ENCODE peak calls at places on chromosomes 7 and 10, in four cellular contexts. Y is hypothalamus; A is transverse colon; N is activated effector memory CD4-positive, alpha-beta T cell treated with anti-CD3 and anti-CD28 coated beads, Interleukin-2, amount 50 U/mL, for 16 hours. Z is an unnamed sample.

GRCh38 chr7:114989531-114989930 is 67.6 kb downstream of the MDFIC start:
- DNase-seq in Y (no peak), A (no peak), N (no peak), Z (no peak)

GRCh38 chr10:114538544-114538906 is 119.5 kb downstream of the ABLIM1 start:
- DNase-seq in Y (no peak), A (peak), N (peak), Z (no peak)

GRCh38 chr7:50092579-50093411 is at the start of gene ZPBP:
- DNase-seq in Y (no peak), A (no peak), N (peak), Z (no peak)

GRCh38 chr10:45581497-45582385 is 90.8 kb downstream of the ZFAND4 start:
- DNase-seq in Y (no peak), A (no peak), N (no peak), Z (no peak)

GRCh38 chr7:149806726-149807125 is 31.4 kb upstream of the ZNF862 start:
- DNase-seq in Y (no peak), A (no peak), N (no peak), Z (no peak)

GRCh38 chr10:69906425-69906824 is 104.7 kb downstream of the COL13A1 start:
- DNase-seq in Y (no peak), A (no peak), N (no peak), Z (no peak)

GRCh38 chr7:54796150-54796549 is 37.1 kb upstream of the SEC61G start:
- DNase-seq in Y (no peak), A (no peak), N (no peak), Z (no peak)

GRCh38 chr10:121595806-121596667 is 2.2 kb downstream of the FGFR2 start:
- DNase-seq in Y (peak), A (no peak), N (no peak), Z (no peak)

GRCh38 chr10:34528320-34528719 is 286.8 kb downstream of the PARD3 start:
- DNase-seq in Y (no peak), A (no peak), N (no peak), Z (no peak)

GRCh38 chr7:2387897-2388636 is 15.3 kb upstream of the CHST12 start:
- DNase-seq in Y (no peak), A (no peak), N (no peak), Z (no peak)

GRCh38 chr7:151742713-151743480 is 134.0 kb downstream of the PRKAG2 start:
- DNase-seq in Y (no peak), A (no peak), N (no peak), Z (no peak)

GRCh38 chr10:102405632-102406031 is 10.1 kb downstream of the NFKB2 start:
- DNase-seq in Y (no peak), A (no peak), N (no peak), Z (no peak)

GRCh38 chr10:117492504-117492903 is 50.0 kb upstream of the EMX2 start:
- DNase-seq in Y (no peak), A (no peak), N (no peak), Z (no peak)

GRCh38 chr7:106346678-106347217 is 62.0 kb upstream of the NAMPT start:
- DNase-seq in Y (no peak), A (no peak), N (no peak), Z (peak)

GRCh38 chr7:5435291-5436002 is 11.8 kb upstream of the TNRC18 start:
- DNase-seq in Y (no peak), A (no peak), N (no peak), Z (no peak)

GRCh38 chr7:76513817-76514799 is 3.8 kb downstream of the UPK3B start:
- DNase-seq in Y (no peak), A (no peak), N (no peak), Z (peak)

GRCh38 chr7:6375346-6376101 is 72.2 kb downstream of the DAGLB start:
- DNase-seq in Y (no peak), A (no peak), N (peak), Z (no peak)

GRCh38 chr7:17297243-17297642 is 1.2 kb upstream of the AHR start:
- DNase-seq in Y (no peak), A (no peak), N (no peak), Z (no peak)

GRCh38 chr10:129958118-129958685 is 5.9 kb downstream of the EBF3 start:
- DNase-seq in Y (no peak), A (no peak), N (no peak), Z (peak)

GRCh38 chr7:142168746-142169145 is 57.2 kb downstream of the MGAM2 start:
- DNase-seq in Y (no peak), A (no peak), N (no peak), Z (no peak)

GRCh38 chr10:45118929-45119328 is 118.2 kb downstream of the ZNF22 start:
- DNase-seq in Y (no peak), A (no peak), N (no peak), Z (no peak)

GRCh38 chr7:44264221-44264956 is 61.0 kb downstream of the CAMK2B start:
- DNase-seq in Y (no peak), A (no peak), N (no peak), Z (no peak)

Z was measured in lower leg skin.